ENCODE peak calls at places on chromosomes 11 and 22, in four cellular contexts. One of them, this sample, is unnamed.

GRCh38 chr11:125398475-125398874 is 97.6 kb downstream of the FEZ1 start:
- DNase-seq in activated gamma-delta T cell treated with Interleukin-2 at 50 U/mL for 16 hours: no peak
- DNase-seq in fibroblast of lung: no peak
- DNase-seq in smooth muscle cell of the brain vasculature: no peak
- DNase-seq in this sample: no peak

GRCh38 chr11:131889146-131889577 is 518.7 kb downstream of the NTM start:
- DNase-seq in activated gamma-delta T cell treated with Interleukin-2 at 50 U/mL for 16 hours: no peak
- DNase-seq in fibroblast of lung: peak; percentile 90
- DNase-seq in smooth muscle cell of the brain vasculature: peak; percentile 51
- DNase-seq in this sample: no peak

GRCh38 chr11:132744771-132745170 is 787.5 kb downstream of the OPCML start:
- DNase-seq in activated gamma-delta T cell treated with Interleukin-2 at 50 U/mL for 16 hours: no peak
- DNase-seq in fibroblast of lung: peak; percentile 78
- DNase-seq in smooth muscle cell of the brain vasculature: no peak
- DNase-seq in this sample: no peak

GRCh38 chr11:34303028-34303427 is 54.8 kb downstream of the ABTB2 start:
- DNase-seq in activated gamma-delta T cell treated with Interleukin-2 at 50 U/mL for 16 hours: no peak
- DNase-seq in fibroblast of lung: peak; percentile 40
- DNase-seq in smooth muscle cell of the brain vasculature: no peak
- DNase-seq in this sample: no peak

GRCh38 chr11:134664863-134665535 is 253.0 kb upstream of the B3GAT1 start:
- DNase-seq in activated gamma-delta T cell treated with Interleukin-2 at 50 U/mL for 16 hours: no peak
- DNase-seq in fibroblast of lung: no peak
- DNase-seq in smooth muscle cell of the brain vasculature: no peak
- DNase-seq in this sample: no peak

GRCh38 chr11:1844221-1845094 is 5.7 kb downstream of the TNNI2 start:
- DNase-seq in activated gamma-delta T cell treated with Interleukin-2 at 50 U/mL for 16 hours: peak; percentile 46
- DNase-seq in fibroblast of lung: no peak
- DNase-seq in smooth muscle cell of the brain vasculature: no peak
- DNase-seq in this sample: peak; percentile 32

GRCh38 chr11:65479184-65480145 is 19.4 kb upstream of the MALAT1 start:
- DNase-seq in activated gamma-delta T cell treated with Interleukin-2 at 50 U/mL for 16 hours: no peak
- DNase-seq in fibroblast of lung: peak; percentile 89
- DNase-seq in smooth muscle cell of the brain vasculature: no peak
- DNase-seq in this sample: no peak

GRCh38 chr11:72618801-72619200 is 55.4 kb downstream of the PDE2A start:
- DNase-seq in activated gamma-delta T cell treated with Interleukin-2 at 50 U/mL for 16 hours: no peak
- DNase-seq in fibroblast of lung: no peak
- DNase-seq in smooth muscle cell of the brain vasculature: no peak
- DNase-seq in this sample: no peak

GRCh38 chr22:47092896-47093311 is 330.5 kb downstream of the TBC1D22A start:
- DNase-seq in activated gamma-delta T cell treated with Interleukin-2 at 50 U/mL for 16 hours: no peak
- DNase-seq in fibroblast of lung: peak; percentile 89
- DNase-seq in smooth muscle cell of the brain vasculature: no peak
- DNase-seq in this sample: no peak

GRCh38 chr11:100550910-100551309 is 136.2 kb upstream of the ARHGAP42 start:
- DNase-seq in activated gamma-delta T cell treated with Interleukin-2 at 50 U/mL for 16 hours: no peak
- DNase-seq in fibroblast of lung: no peak
- DNase-seq in smooth muscle cell of the brain vasculature: no peak
- DNase-seq in this sample: no peak

GRCh38 chr11:110015695-110016094 is 77.5 kb upstream of the ZC3H12C start:
- DNase-seq in activated gamma-delta T cell treated with Interleukin-2 at 50 U/mL for 16 hours: no peak
- DNase-seq in fibroblast of lung: no peak
- DNase-seq in smooth muscle cell of the brain vasculature: no peak
- DNase-seq in this sample: no peak

This sample was measured in effector memory CD8-positive, alpha-beta T cell.